ENCODE peak calls at places on chromosomes 5 and 9, in five cellular contexts. U is kidney epithelial cell, W is cardiac muscle cell, K is fibroblast of lung, B is breast epithelium. H is an unnamed sample.

GRCh38 chr5:136130581-136130980 is 2.1 kb upstream of the SMAD5 start:
- DNase-seq in U (no peak), W (no peak), K (no peak), B (no peak), H (no peak)

GRCh38 chr5:124754206-124754927 is 7.9 kb upstream of the ZNF608 start:
- DNase-seq in U (no peak), W (no peak), K (peak; percentile 11), B (no peak), H (no peak)

GRCh38 chr9:92141144-92142129 is 26.2 kb upstream of the SPTLC1 start:
- DNase-seq in U (no peak), W (peak; percentile 57), K (peak; percentile 58), B (peak; percentile 16), H (no peak)

GRCh38 chr9:108099854-108100253 is 610.3 kb upstream of the KLF4 start:
- DNase-seq in U (no peak), W (no peak), K (no peak), B (no peak), H (no peak)

GRCh38 chr9:77455312-77455927 is 192.7 kb downstream of the GNA14 start:
- DNase-seq in U (no peak), W (no peak), K (no peak), B (no peak), H (no peak)

GRCh38 chr9:73684601-73685000 is 532.9 kb downstream of the ANXA1 start:
- DNase-seq in U (no peak), W (no peak), K (peak; percentile 73), B (no peak), H (no peak)

GRCh38 chr5:6483880-6484382 is 35.3 kb downstream of the UBE2QL1 start:
- DNase-seq in U (no peak), W (no peak), K (no peak), B (no peak), H (no peak)

GRCh38 chr5:57566914-57567313 is 84.3 kb upstream of the ACTBL2 start:
- DNase-seq in U (peak; percentile 7), W (no peak), K (peak; percentile 72), B (no peak), H (peak; percentile 6)

GRCh38 chr5:9546973-9547947 is 1.4 kb upstream of the SEMA5A start:
- DNase-seq in U (no peak), W (peak; percentile 47), K (peak; percentile 82), B (no peak), H (peak; percentile 30)

GRCh38 chr5:135386886-135387628 is 12.0 kb downstream of the MACROH2A1 start:
- DNase-seq in U (no peak), W (no peak), K (peak; percentile 92), B (no peak), H (no peak)

GRCh38 chr9:85743290-85744128 is 1.8 kb upstream of the AGTPBP1 start:
- DNase-seq in U (peak; percentile 84), W (no peak), K (peak; percentile 98), B (no peak), H (no peak)

GRCh38 chr5:176663566-176663965 is 16.3 kb downstream of the TSPAN17 start:
- DNase-seq in U (no peak), W (no peak), K (no peak), B (no peak), H (no peak)

GRCh38 chr5:128081111-128081865 is 2.3 kb upstream of the SLC12A2 start:
- DNase-seq in U (no peak), W (no peak), K (peak; percentile 12), B (no peak), H (no peak)

GRCh38 chr9:93130861-93131481 is 3.1 kb downstream of the NINJ1 start:
- DNase-seq in U (no peak), W (no peak), K (no peak), B (no peak), H (no peak)

DNA sequence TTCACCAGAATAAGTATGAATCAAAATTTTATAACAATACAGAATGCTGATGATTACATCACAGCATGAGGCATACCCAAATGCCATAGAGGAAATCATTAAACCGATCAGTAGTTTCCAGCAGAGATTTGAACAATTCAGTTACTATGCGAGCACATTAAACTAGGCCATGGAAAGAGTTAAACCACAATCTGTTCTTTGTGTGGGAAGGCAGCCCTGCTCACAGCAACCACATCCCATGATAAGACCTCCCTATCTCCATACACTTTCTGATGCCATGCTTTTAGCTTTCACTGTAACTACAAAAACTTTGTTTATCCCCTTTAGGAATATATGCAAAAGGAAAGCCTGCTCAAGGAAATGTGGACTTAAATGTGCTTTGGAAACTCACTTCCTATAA is 4.5 kb downstream of the NFIB start:
- DNase-seq in U (no peak), W (no peak), K (peak; percentile 96), B (no peak), H (no peak)
- H3K4me3 ChIP-seq in U (no peak overlapping the region), W (no peak overlapping the region), K (peak overlapping the region; percentile 85), B (peak overlapping the region; percentile 73), H (peak overlapping the region; percentile 72)

GRCh38 chr5:95958308-95959014 is 3.2 kb downstream of the ELL2 start:
- DNase-seq in U (no peak), W (no peak), K (peak; percentile 54), B (no peak), H (no peak)

GRCh38 chr5:95955996-95956899 is 5.4 kb downstream of the ELL2 start:
- DNase-seq in U (no peak), W (peak; percentile 18), K (peak; percentile 66), B (no peak), H (no peak)

GRCh38 chr5:95959051-95959963 is 2.3 kb downstream of the ELL2 start:
- DNase-seq in U (no peak), W (peak; percentile 27), K (peak; percentile 34), B (no peak), H (no peak)

GRCh38 chr5:95956900-95957293 is 4.8 kb downstream of the ELL2 start:
- DNase-seq in U (no peak), W (no peak), K (no peak), B (no peak), H (no peak)

GRCh38 chr5:95957804-95958203 is 3.8 kb downstream of the ELL2 start:
- DNase-seq in U (no peak), W (no peak), K (no peak), B (no peak), H (no peak)
- H3K4me3 ChIP-seq in U (no peak overlapping the region), W (peak overlapping the region; percentile 98), K (peak overlapping the region; percentile 96), B (peak overlapping the region; percentile 79), H (no peak overlapping the region)

GRCh38 chr5:81353189-81353588 is 40.7 kb downstream of the ACOT12 start:
- DNase-seq in U (no peak), W (no peak), K (no peak), B (no peak), H (no peak)
- H3K4me3 ChIP-seq in U (no peak overlapping the region), W (no peak overlapping the region), K (no peak overlapping the region), B (no peak overlapping the region), H (no peak overlapping the region)

GRCh38 chr5:132459983-132460834 is 30.4 kb downstream of the IRF1 start:
- DNase-seq in U (no peak), W (no peak), K (no peak), B (no peak), H (no peak)
- H3K4me3 ChIP-seq in U (no peak overlapping the region), W (no peak overlapping the region), K (no peak overlapping the region), B (no peak overlapping the region), H (no peak overlapping the region)

DNA sequence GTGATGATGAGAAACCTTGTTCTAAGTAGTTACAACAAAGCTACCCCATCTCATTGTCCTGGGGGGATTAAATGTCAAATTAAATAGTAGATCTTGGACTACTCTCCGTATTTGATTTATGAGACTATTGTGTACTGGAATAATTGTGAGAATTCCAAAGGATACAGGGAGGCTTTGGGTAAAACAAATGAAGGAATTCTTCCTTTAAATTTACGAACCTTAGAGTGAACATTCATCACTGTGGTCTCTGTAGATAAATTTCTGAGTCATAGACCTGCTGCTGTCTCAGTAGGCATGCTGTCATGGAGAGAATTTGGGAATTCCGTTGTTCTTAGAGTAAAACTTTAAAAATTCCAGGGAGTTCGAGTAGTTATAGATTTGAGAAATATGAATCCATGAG is 836.2 kb downstream of the DNAH5 start:
- DNase-seq in U (no peak), W (no peak), K (peak; percentile 34), B (no peak), H (no peak)
- H3K4me3 ChIP-seq in U (no peak overlapping the region), W (no peak overlapping the region), K (no peak overlapping the region), B (no peak overlapping the region), H (no peak overlapping the region)

GRCh38 chr5:52801329-52801728 is 13.6 kb downstream of the ITGA1 start:
- DNase-seq in U (no peak), W (peak; percentile 17), K (peak; percentile 40), B (no peak), H (no peak)

GRCh38 chr5:52799358-52799982 is 11.8 kb downstream of the ITGA1 start:
- DNase-seq in U (peak; percentile 76), W (peak; percentile 68), K (peak; percentile 61), B (peak; percentile 24), H (peak; percentile 84)

GRCh38 chr5:52798952-52799351 is 11.2 kb downstream of the ITGA1 start:
- DNase-seq in U (no peak), W (no peak), K (no peak), B (no peak), H (no peak)

GRCh38 chr5:52800394-52801213 is 12.9 kb downstream of the ITGA1 start:
- DNase-seq in U (peak; percentile 60), W (peak; percentile 57), K (peak; percentile 83), B (peak; percentile 51), H (no peak)

GRCh38 chr5:52799983-52800393 is 12.3 kb downstream of the ITGA1 start:
- DNase-seq in U (peak; percentile 69), W (peak; percentile 97), K (peak; percentile 88), B (peak; percentile 85), H (no peak)
- H3K4me3 ChIP-seq in U (peak overlapping the region; percentile 58), W (peak overlapping the region; percentile 73), K (peak overlapping the region; percentile 88), B (peak overlapping the region; percentile 56), H (peak overlapping the region; percentile 82)

H was measured in epithelial cell of proximal tubule.